ENCODE peak calls at places on chromosome 2, in four cellular contexts. E is fibroblast of lung, N is nephron progenitor cell, S is OCI-LY7. I is an unnamed sample.

GRCh38 chr2:73110622-73111299 is 2.0 kb downstream of the RAB11FIP5 start:
- DNase-seq in E (peak), N (no peak), S (no peak), I (no peak)

GRCh38 chr2:128797937-128798336 is 479.3 kb upstream of the HS6ST1 start:
- DNase-seq in E (no peak), N (no peak), S (no peak), I (no peak)

GRCh38 chr2:36441816-36442215 is 86.2 kb downstream of the CRIM1 start:
- DNase-seq in E (no peak), N (no peak), S (no peak), I (no peak)

GRCh38 chr2:20212871-20213503 is 11.9 kb downstream of the SDC1 start:
- DNase-seq in E (no peak), N (no peak), S (no peak), I (no peak)

GRCh38 chr2:69798909-69799526 is 30.4 kb upstream of the GMCL1 start:
- DNase-seq in E (peak), N (peak), S (peak), I (no peak)

GRCh38 chr2:16003152-16003551 is 62.8 kb downstream of the MYCN start:
- DNase-seq in E (no peak), N (no peak), S (no peak), I (no peak)

GRCh38 chr2:70994445-70995226 is at the start of gene TEX261:
- DNase-seq in E (peak), N (peak), S (peak), I (peak)

GRCh38 chr2:126886201-126886905 is 12.3 kb upstream of the TEX51 start:
- DNase-seq in E (peak), N (peak), S (peak), I (no peak)

GRCh38 chr2:220814441-220814840 is 757.7 kb downstream of the EPHA4 start:
- DNase-seq in E (peak), N (no peak), S (no peak), I (no peak)

GRCh38 chr2:63914311-63914710 is 72.6 kb downstream of the UGP2 start:
- DNase-seq in E (no peak), N (no peak), S (no peak), I (no peak)

GRCh38 chr2:25582079-25582830 is 91.1 kb downstream of the DTNB start:
- DNase-seq in E (no peak), N (no peak), S (peak), I (no peak)

DNA sequence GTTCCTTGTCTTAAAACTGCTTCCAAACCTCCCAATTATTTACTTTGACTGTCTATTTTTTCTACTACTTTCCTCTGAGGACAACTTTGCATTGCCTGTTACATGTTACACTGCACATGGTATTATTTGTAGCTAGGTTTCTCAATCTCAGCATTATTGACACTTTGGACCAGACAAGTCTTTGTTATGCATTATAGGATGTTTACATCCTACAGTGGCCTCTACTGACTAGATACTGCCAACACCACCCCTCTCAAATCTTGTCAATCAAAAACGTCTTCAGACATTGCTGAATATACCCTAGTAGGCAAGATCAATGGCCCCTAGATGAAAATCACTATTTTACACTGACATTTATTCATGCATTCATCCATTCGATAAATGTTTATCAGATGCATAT is 129.6 kb upstream of the DNAJC10 start:
- DNase-seq in E (no peak), N (no peak), S (no peak), I (no peak)
- TF ChIP-seq CTCF in E (no peak), N (no peak), S (no peak), I (no peak)

GRCh38 chr2:84653302-84653701 is 137.0 kb downstream of the DNAH6 start:
- DNase-seq in E (no peak), N (no peak), S (no peak), I (no peak)
- TF ChIP-seq CTCF in E (peak), N (no peak), S (no peak), I (peak)

GRCh38 chr2:231449503-231450054 is 14.7 kb downstream of the NCL start:
- DNase-seq in E (no peak), N (no peak), S (no peak), I (no peak)
- TF ChIP-seq CTCF in E (no peak), N (no peak), S (no peak), I (no peak)

DNA sequence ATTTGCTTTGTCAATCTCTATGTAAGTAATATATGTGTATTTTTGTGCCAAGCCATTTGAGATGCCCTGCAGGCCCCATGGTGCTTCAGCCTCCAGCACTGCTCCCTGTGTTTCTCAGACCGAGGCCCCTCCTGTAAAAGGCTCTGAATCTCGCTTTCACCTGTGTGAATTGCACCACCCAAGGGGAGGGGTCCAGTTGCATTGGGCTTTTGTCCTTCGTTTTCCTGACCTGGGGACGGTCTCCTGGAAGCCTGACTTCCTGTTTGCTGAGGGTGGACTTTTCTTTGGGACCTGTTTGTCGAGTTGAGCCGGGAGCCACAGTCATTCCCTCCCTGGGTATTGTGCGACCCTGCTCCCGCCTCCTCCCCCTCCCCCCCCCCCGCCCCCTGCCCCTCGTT is 48.9 kb downstream of the AGAP1 start:
- DNase-seq in E (no peak), N (no peak), S (no peak), I (no peak)
- TF ChIP-seq CTCF in E (no peak), N (no peak), S (no peak), I (no peak)

DNA sequence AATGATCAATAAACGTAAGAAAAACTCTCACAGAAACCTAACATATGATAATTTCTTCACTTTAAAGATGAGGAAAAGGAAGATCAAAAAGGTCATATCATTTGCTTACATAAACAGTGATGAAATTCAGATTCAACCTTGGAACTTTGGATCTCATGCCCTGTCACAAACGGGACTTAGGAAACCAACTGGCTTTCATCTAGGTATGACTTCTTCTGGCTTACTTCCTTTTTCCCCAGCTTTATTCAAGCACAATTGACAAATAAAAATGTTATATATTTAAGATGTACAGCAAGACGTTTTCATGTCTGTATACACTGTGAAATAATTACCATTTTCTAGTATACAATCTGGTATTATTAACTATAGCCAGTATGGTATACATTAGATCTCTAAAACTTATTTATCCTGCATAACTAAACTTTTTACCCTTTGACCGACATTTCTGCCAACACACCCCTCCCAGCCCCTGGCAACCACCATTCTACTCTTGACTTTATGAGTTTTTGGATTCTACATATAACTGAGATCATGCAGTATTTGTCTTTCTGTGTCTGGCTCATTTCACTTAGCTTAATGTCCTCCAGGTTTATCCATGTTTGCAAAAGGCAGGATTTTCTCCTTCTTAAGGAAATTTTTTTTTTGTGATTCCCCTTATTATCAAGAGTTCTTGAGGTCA is 46.0 kb upstream of the COBLL1 start:
- DNase-seq in E (no peak), N (no peak), S (no peak), I (no peak)
- TF ChIP-seq CTCF in E (no peak), N (no peak), S (no peak), I (no peak)

GRCh38 chr2:189213226-189213625 is 33.7 kb upstream of the COL5A2 start:
- DNase-seq in E (no peak), N (no peak), S (no peak), I (no peak)
- TF ChIP-seq CTCF in E (no peak), N (no peak), S (no peak), I (no peak)

I was measured in AG09319.